ENCODE peak calls at places on chromosome 20, in six cellular contexts. Y is HCT116; J is CD8-positive, alpha-beta T cell; U is heart right ventricle; M is suprapubic skin; E is tibial artery. X is an unnamed sample. For H3K27me3, the result is how much of the 10 kb centered on the place peaks cover.

GRCh38 chr20:57772349-57772964 is 62.6 kb upstream of the PMEPA1 start:
- DNase-seq in Y (no peak), J (no peak), U (no peak), M (peak), E (peak), X (no peak)

GRCh38 chr20:57480444-57481152 is 44.3 kb downstream of the CTCFL start:
- DNase-seq in Y (no peak), J (no peak), U (no peak), M (peak), E (no peak), X (no peak)

GRCh38 chr20:17761612-17762011 is 61.8 kb downstream of the BANF2 start:
- DNase-seq in Y (peak), J (no peak), U (no peak), M (no peak), E (no peak), X (no peak)

GRCh38 chr20:2480381-2480780 is 9.8 kb upstream of the SNRPB start:
- DNase-seq in Y (no peak), J (no peak), U (no peak), M (no peak), E (no peak), X (no peak)

GRCh38 chr20:56205350-56205749 is 43.2 kb upstream of the MC3R start:
- DNase-seq in Y (no peak), J (no peak), U (no peak), M (no peak), E (no peak), X (no peak)

GRCh38 chr20:51562334-51563140 is 20.0 kb upstream of the NFATC2 start:
- DNase-seq in Y (peak), J (no peak), U (peak), M (peak), E (peak), X (peak)

GRCh38 chr20:10109621-10110020 is 74.8 kb downstream of the ANKEF1 start:
- DNase-seq in Y (no peak), J (no peak), U (no peak), M (no peak), E (no peak), X (no peak)

GRCh38 chr20:59047938-59048680 is 5.5 kb upstream of the PRELID3B start:
- DNase-seq in Y (no peak), J (no peak), U (no peak), M (no peak), E (no peak), X (no peak)

GRCh38 chr20:23282111-23282510 is 68.5 kb upstream of the NXT1 start:
- DNase-seq in Y (no peak), J (no peak), U (no peak), M (no peak), E (no peak), X (no peak)

GRCh38 chr20:50152394-50153152 is 950 bp downstream of the PEDS1 start:
- DNase-seq in Y (no peak), J (no peak), U (no peak), M (no peak), E (no peak), X (no peak)

GRCh38 chr20:51750037-51750769 is 18.0 kb downstream of the ATP9A start:
- DNase-seq in Y (peak), J (no peak), U (peak), M (no peak), E (peak), X (peak)

GRCh38 chr20:23318347-23318746 is 32.2 kb upstream of the NXT1 start:
- DNase-seq in Y (no peak), J (no peak), U (no peak), M (no peak), E (no peak), X (no peak)

GRCh38 chr20:6466065-6466810 is 301.2 kb upstream of the BMP2 start:
- DNase-seq in Y (no peak), J (no peak), U (no peak), M (no peak), E (no peak), X (no peak)

GRCh38 chr20:17796096-17796563 is 96.4 kb downstream of the BANF2 start:
- DNase-seq in Y (no peak), J (no peak), U (peak), M (no peak), E (peak), X (peak)

GRCh38 chr20:35134900-35135299 is 12.2 kb downstream of the EDEM2 start:
- DNase-seq in Y (no peak), J (no peak), U (peak), M (no peak), E (peak), X (peak)

GRCh38 chr20:17634666-17635319 is 47.2 kb downstream of the RRBP1 start:
- DNase-seq in Y (no peak), J (no peak), U (no peak), M (no peak), E (no peak), X (no peak)

GRCh38 chr20:53707341-53708102 is 113.9 kb upstream of the ZNF217 start:
- DNase-seq in Y (no peak), J (no peak), U (peak), M (no peak), E (no peak), X (no peak)

GRCh38 chr20:57440678-57441509 is 49.7 kb downstream of the RBM38 start:
- DNase-seq in Y (no peak), J (no peak), U (peak), M (no peak), E (peak), X (peak)

GRCh38 chr20:38863024-38863851 is 57.7 kb downstream of the PPP1R16B start:
- DNase-seq in Y (no peak), J (no peak), U (no peak), M (no peak), E (no peak), X (no peak)

GRCh38 chr20:57222631-57222950 is 43.9 kb downstream of the BMP7 start:
- DNase-seq in Y (no peak), J (no peak), U (no peak), M (no peak), E (no peak), X (no peak)

GRCh38 chr20:10357974-10358373 is 76.0 kb downstream of the MKKS start:
- DNase-seq in Y (no peak), J (no peak), U (no peak), M (no peak), E (no peak), X (no peak)

GRCh38 chr20:12679456-12679855 is 329.3 kb upstream of the SPTLC3 start:
- DNase-seq in Y (no peak), J (no peak), U (no peak), M (no peak), E (no peak), X (no peak)

GRCh38 chr20:24685736-24686135 is 216.3 kb downstream of the SYNDIG1 start:
- DNase-seq in Y (no peak), J (no peak), U (no peak), M (peak), E (no peak), X (no peak)

GRCh38 chr20:2708073-2708415 is 15.5 kb downstream of the EBF4 start:
- DNase-seq in Y (no peak), J (no peak), U (no peak), M (no peak), E (no peak), X (no peak)

GRCh38 chr20:373171-373890 is 7.2 kb upstream of the TRIB3 start:
- DNase-seq in Y (peak), J (no peak), U (peak), M (no peak), E (no peak), X (peak)

GRCh38 chr20:50450961-50451752 is 59.0 kb upstream of the PTPN1 start:
- DNase-seq in Y (no peak), J (no peak), U (no peak), M (no peak), E (peak), X (peak)

GRCh38 chr20:41002842-41003142 is 25.8 kb upstream of the TOP1 start:
- DNase-seq in Y (no peak), J (no peak), U (no peak), M (no peak), E (no peak), X (peak)

GRCh38 chr20:50356522-50356880 is 153.7 kb upstream of the PTPN1 start:
- DNase-seq in Y (no peak), J (no peak), U (no peak), M (no peak), E (no peak), X (no peak)

GRCh38 chr20:19361801-19362200 is 149.4 kb downstream of the SLC24A3 start:
- DNase-seq in Y (no peak), J (no peak), U (no peak), M (no peak), E (no peak), X (no peak)

GRCh38 chr20:51525241-51526104 is 17.0 kb downstream of the NFATC2 start:
- DNase-seq in Y (no peak), J (no peak), U (peak), M (no peak), E (peak), X (no peak)

GRCh38 chr20:16619953-16620352 is 46.7 kb upstream of the KIF16B start:
- DNase-seq in Y (no peak), J (no peak), U (no peak), M (no peak), E (no peak), X (no peak)

GRCh38 chr20:46299078-46299477 is 9.2 kb downstream of the CDH22 start:
- DNase-seq in Y (no peak), J (no peak), U (no peak), M (no peak), E (no peak), X (no peak)

DNA sequence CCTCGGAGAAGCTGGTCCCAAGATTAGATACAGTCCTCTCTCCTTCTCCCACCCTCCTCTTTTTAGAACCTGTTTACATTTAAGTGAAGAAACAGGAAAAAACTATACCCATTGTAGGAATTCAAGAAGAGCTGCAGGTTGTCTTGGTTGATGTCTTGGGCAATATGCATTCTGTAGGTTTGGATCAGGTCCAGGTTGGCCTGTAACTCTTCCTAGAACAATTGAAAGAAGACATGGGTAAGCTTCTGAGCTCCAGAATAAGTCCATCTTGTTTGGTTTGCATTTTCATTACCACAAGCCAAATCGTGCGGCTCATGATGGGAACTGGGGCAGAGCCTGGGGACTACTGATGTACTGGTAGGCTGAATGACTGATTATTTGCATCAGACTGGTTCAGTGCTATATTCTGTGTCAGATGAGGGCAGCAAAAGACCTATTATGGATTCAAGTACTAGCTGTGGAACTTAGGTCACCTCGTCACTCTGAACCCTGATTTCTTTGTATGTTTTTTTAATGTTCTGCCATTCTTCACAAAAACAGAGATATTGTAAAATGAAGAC is 20.3 kb upstream of the SLA2 start:
- DNase-seq in Y (no peak), J (no peak), U (no peak), M (no peak), E (no peak), X (no peak)
- TF ChIP-seq CTCF in Y (no peak), J (no peak), U (peak), M (no peak), E (peak), X (no peak)

DNA sequence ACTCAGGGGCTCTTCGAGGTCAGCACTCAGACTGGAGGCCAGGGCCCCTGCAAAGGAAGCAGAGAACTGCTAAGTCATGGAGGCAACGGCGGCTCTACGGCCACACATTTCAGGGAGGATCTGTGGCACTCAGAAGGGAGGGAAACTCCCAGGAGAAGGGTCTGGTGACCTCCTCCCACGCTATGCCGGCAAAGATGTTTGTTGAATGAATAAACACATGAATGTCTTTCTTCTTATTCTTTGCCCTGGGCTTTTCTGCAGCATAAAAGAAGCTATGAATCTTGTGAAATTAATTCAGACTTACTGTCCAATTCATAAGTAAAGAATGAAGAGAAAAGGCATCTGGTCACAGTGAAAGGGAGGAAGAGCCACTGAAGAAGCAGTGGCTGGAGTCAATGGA is 25.3 kb downstream of the INSM1 start:
- DNase-seq in Y (no peak), J (no peak), U (no peak), M (no peak), E (no peak), X (no peak)
- H3K4me3 ChIP-seq in Y (no peak), J (no peak), U (no peak), M (no peak), E (no peak), X (no peak)

DNA sequence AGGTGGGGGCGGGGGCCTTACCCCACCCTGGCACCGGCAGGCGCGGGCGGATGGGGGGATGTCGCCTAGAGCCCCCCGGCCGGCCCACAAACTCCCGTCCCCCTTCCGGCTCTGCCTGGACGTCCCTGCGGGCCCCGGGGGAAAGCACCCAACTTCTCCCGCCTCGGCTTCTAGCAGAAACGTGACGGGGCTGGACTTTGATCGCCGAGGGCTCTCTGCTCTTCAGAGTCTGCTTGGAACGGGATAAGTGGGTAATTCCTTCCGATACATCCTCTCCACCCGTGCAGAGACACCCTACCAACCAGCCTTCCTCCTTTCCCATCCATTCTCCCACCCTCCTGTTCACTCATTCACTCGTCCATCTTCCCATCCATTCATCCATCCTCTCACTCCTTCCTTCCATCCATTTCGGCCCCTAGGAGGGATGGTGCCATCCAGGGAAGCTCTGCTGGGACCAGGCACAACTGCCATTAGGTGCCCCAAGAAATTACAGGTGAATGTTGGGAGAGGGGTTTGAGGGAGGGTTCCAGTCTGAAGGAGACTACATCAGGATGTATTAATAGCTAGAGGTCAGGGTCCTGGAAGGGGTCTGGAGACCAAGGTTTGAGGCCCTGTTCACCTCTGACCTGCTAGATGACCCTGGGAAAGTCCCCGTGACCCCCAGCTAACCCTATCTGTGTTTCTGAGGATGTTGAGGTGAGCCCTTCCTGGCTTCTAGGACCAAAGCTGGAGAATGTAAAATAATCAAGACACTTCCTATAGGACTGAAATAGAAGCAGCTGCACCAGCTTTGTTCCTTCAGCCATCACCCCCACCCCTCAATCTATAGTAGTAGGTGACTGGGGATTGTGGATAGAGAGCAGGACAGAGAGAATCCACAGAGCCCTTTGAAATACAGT is 518 bp downstream of the TTLL9 start:
- DNase-seq in Y (no peak), J (no peak), U (no peak), M (no peak), E (no peak), X (no peak)
- H3K27me3 ChIP-seq in Y (under half), J (under half), U (under half), M (under half), E (under half), X (under half)

GRCh38 chr20:44598413-44599290 is 16.3 kb downstream of the PKIG start:
- DNase-seq in Y (no peak), J (no peak), U (peak), M (no peak), E (peak), X (peak)
- TF ChIP-seq CTCF in Y (peak), J (peak), U (no peak), M (no peak), E (peak), X (no peak)

GRCh38 chr20:63686492-63687321 is 9.7 kb upstream of the TNFRSF6B start:
- DNase-seq in Y (peak), J (no peak), U (peak), M (peak), E (peak), X (peak)

GRCh38 chr20:63688234-63689045 is 8.0 kb upstream of the TNFRSF6B start:
- DNase-seq in Y (no peak), J (no peak), U (peak), M (no peak), E (no peak), X (no peak)

GRCh38 chr20:63687419-63688233 is 8.8 kb upstream of the TNFRSF6B start:
- DNase-seq in Y (no peak), J (no peak), U (no peak), M (no peak), E (no peak), X (no peak)

GRCh38 chr20:63685269-63686026 is 11.0 kb upstream of the TNFRSF6B start:
- DNase-seq in Y (no peak), J (no peak), U (no peak), M (no peak), E (no peak), X (no peak)

DNA sequence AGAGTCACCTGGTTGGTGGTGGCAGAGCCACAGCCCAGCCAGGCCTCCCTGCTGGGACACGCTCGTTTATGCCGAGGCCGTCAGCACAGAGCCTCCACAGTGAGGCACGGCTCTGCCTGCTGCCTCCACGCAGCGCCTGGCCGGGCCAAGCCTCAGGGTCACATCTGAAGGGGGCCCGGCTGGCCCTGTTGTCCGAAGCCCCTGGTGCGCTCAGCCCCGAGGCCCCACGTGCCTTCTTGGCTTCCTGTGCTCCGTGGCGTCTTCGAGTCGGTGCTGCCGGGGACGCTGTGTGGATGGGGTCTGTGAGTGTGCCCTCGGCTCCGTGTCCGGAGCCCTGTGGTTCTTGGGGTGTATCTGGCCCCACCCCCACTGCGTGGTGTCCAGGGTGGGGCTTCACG is 10.4 kb upstream of the TNFRSF6B start:
- DNase-seq in Y (no peak), J (no peak), U (no peak), M (no peak), E (no peak), X (no peak)
- H3K4me3 ChIP-seq in Y (no peak), J (no peak), U (peak), M (peak), E (no peak), X (no peak)

DNA sequence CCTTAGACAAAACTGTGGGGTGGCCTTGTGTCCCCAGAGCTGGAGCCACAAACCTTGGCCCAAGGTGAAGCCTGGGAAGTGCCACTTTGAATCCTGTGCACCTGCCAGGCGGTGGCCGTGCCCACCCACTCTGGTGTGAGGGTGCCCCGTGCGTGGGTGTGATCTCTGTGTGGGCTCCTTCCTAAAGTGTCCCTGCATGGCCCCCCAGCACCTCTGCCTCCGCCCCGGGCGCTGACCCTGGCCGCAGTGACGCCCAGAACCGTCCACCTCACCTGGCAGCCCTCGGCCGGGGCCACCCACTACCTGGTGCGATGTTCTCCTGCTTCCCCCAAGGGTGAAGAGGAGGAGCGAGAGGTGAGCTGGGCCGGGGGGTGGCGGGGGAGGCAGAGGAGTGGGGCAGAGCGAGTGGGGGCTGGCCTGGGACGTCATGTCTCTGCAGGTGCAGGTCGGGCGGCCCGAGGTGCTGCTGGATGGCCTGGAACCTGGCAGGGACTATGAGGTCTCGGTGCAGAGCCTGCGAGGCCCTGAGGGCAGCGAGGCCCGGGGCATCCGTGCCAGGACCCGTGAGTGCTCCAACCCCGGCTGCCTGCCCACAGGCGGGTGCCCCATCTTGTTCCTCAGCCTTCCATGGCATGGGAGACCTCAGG is 18.3 kb downstream of the COL20A1 start:
- DNase-seq in Y (no peak), J (no peak), U (no peak), M (no peak), E (no peak), X (no peak)
- H3K27me3 ChIP-seq in Y (under half), J (under half), U (under half), M (half or more), E (under half), X (under half)

DNA sequence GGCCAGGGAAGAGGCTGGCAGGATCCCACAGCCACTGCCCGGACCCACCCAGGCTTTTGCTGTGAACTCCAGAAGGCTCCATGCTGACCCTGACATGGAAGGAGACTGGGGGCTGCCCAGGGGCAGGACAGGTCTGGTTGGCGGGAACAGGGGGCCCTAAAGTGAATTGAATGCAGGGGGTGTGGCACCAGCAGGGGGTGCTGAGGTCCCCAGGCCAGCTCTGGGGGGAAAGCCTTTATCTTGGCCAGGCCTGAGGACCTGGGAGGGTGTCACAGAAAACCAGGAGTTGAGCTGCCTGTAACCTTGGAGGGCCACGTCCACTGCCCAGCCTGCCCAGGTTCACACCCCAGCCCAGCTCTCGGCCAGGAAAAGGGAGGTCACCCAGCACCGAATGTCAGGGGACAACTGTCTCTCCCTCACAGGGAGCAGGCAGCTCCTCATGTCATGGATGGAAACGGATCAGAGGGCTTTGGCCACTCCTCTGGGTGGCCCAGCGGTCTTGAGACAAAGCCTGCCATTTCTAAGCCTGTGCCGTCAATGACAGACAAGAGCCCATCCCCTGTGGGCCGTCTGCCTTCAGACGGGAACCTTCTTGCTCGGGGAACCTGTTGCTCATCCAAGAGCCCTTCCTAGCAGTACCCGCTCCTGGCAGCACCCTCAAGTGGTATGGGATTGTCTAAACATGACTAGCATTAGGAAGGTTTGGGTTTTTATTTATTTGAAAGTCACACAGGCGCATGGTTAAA is 2.9 kb upstream of the YTHDF1 start:
- DNase-seq in Y (no peak), J (no peak), U (no peak), M (no peak), E (no peak), X (no peak)
- TF ChIP-seq CTCF in Y (no peak), J (no peak), U (no peak), M (no peak), E (no peak), X (no peak)